ENCODE peak calls at places on chromosome 7, in six cellular contexts. V is prostate gland; Y is astrocyte; L is CD8-positive, alpha-beta T cell; M is ovary; Q is fibroblast of lung. A is an unnamed sample.

GRCh38 chr7:145534301-145534700 is 582.3 kb upstream of the CNTNAP2 start:
- DNase-seq in V (no peak), Y (no peak), L (no peak), M (no peak), Q (no peak), A (no peak)

GRCh38 chr7:90816511-90817142 is 220.5 kb downstream of the CDK14 start:
- DNase-seq in V (peak; percentile 7), Y (peak; percentile 100), L (no peak), M (no peak), Q (peak; percentile 100), A (no peak)

GRCh38 chr7:37067961-37068536 is 343.8 kb upstream of the AOAH start:
- DNase-seq in V (no peak), Y (no peak), L (no peak), M (no peak), Q (no peak), A (no peak)

GRCh38 chr7:105496501-105496900 is 25.6 kb downstream of the PUS7 start:
- DNase-seq in V (no peak), Y (peak; percentile 81), L (no peak), M (no peak), Q (peak; percentile 87), A (no peak)

GRCh38 chr7:94449151-94449725 is 54.5 kb downstream of the COL1A2 start:
- DNase-seq in V (no peak), Y (no peak), L (no peak), M (no peak), Q (peak; percentile 33), A (no peak)

GRCh38 chr7:70505886-70506285 is 626.1 kb upstream of the GALNT17 start:
- DNase-seq in V (no peak), Y (no peak), L (no peak), M (no peak), Q (no peak), A (no peak)

GRCh38 chr7:107622937-107623336 is 37.7 kb upstream of the SLC26A4 start:
- DNase-seq in V (no peak), Y (no peak), L (no peak), M (no peak), Q (no peak), A (no peak)

GRCh38 chr7:141975806-141976523 is 2.4 kb upstream of the TAS2R38 start:
- DNase-seq in V (peak; percentile 41), Y (peak; percentile 6), L (peak; percentile 68), M (no peak), Q (peak; percentile 36), A (peak; percentile 68)

GRCh38 chr7:121369462-121369861 is 26.6 kb downstream of the FAM3C start:
- DNase-seq in V (no peak), Y (peak; percentile 41), L (no peak), M (no peak), Q (peak; percentile 45), A (no peak)

GRCh38 chr7:1454471-1455065 is 4.7 kb downstream of the MICALL2 start:
- DNase-seq in V (no peak), Y (no peak), L (no peak), M (no peak), Q (no peak), A (no peak)

GRCh38 chr7:154503962-154504550 is 451.9 kb downstream of the DPP6 start:
- DNase-seq in V (no peak), Y (peak; percentile 10), L (no peak), M (no peak), Q (peak; percentile 26), A (peak; percentile 13)

GRCh38 chr7:6128205-6128604 is 97.0 kb downstream of the ANKRD61 start:
- DNase-seq in V (no peak), Y (peak; percentile 56), L (no peak), M (no peak), Q (peak; percentile 64), A (no peak)

GRCh38 chr7:37942934-37943610 is 22.6 kb downstream of the EPDR1 start:
- DNase-seq in V (no peak), Y (peak; percentile 62), L (no peak), M (peak; percentile 90), Q (peak; percentile 69), A (no peak)

GRCh38 chr7:56092789-56093531 is at the start of gene PHKG1:
- DNase-seq in V (peak; percentile 71), Y (peak; percentile 72), L (no peak), M (peak; percentile 79), Q (peak; percentile 80), A (no peak)

GRCh38 chr7:44738031-44738730 is 10.5 kb upstream of the ZMIZ2 start:
- DNase-seq in V (no peak), Y (no peak), L (no peak), M (no peak), Q (no peak), A (no peak)

DNA sequence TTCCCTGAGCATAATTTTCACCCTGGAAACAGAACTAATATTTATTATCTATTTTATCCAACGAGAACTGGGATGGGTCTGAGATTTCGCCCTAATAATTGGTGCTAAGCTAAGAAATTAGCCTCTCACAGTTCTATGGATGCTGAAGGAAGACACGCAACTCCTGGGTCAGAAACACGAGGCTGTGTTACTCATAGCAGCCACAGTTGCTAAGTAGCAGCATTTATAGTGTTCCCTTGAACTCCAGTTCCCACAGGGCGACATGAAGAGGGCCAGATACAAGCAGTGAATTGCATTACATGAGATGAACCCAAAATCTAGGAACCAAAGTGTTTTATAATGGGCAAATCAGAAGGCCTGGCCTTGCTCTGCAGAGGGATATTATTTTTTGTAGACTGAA is 109.8 kb upstream of the AGR3 start:
- DNase-seq in V (no peak), Y (no peak), L (no peak), M (no peak), Q (no peak), A (no peak)
- H3K4me3 ChIP-seq in V (no peak overlapping the region), Y (no peak overlapping the region), L (no peak overlapping the region), M (no peak overlapping the region), Q (no peak overlapping the region), A (no peak overlapping the region)

GRCh38 chr7:99380032-99380822 is 5.7 kb downstream of the ARPC1B start:
- DNase-seq in V (no peak), Y (no peak), L (peak; percentile 38), M (no peak), Q (peak; percentile 39), A (no peak)

GRCh38 chr7:99381664-99382075 is 7.1 kb downstream of the ARPC1B start:
- DNase-seq in V (no peak), Y (no peak), L (no peak), M (no peak), Q (no peak), A (no peak)

GRCh38 chr7:99383203-99383602 is 8.7 kb downstream of the ARPC1B start:
- DNase-seq in V (no peak), Y (no peak), L (no peak), M (no peak), Q (no peak), A (no peak)

GRCh38 chr7:99379043-99379577 is 4.6 kb downstream of the ARPC1B start:
- DNase-seq in V (no peak), Y (peak; percentile 84), L (peak; percentile 51), M (peak; percentile 78), Q (peak; percentile 87), A (no peak)

GRCh38 chr7:99380823-99381663 is 6.5 kb downstream of the ARPC1B start:
- DNase-seq in V (no peak), Y (no peak), L (peak; percentile 89), M (no peak), Q (no peak), A (no peak)
- H3K4me1 ChIP-seq in V (no peaks in the 10 kb centered on the region), Y (peaks cover 21% of the 10 kb centered on the region), L (peaks cover 76% of the 10 kb centered on the region), M (peaks cover 6% of the 10 kb centered on the region), Q (peaks cover 19% of the 10 kb centered on the region), A (peaks cover 3% of the 10 kb centered on the region)

DNA sequence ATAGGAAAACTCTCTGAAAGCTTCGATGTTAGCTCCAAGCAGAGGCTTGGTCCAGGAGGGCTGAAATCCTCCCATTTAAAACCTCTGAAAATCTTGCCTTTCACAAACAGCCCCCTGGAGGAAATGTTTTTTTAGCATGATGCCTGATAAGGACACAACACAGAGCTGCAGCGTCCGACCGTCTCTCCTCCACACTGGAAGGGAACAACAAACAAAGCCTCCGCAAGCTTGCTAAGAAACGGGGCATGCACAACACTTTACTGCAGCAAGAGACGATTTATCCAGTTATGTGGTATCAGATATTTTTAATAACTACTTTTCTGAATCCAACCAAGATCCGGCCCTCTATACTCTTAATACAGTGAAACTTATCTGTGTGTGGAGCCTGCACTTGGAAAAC is 182.3 kb downstream of the PTPRN2 start:
- DNase-seq in V (no peak), Y (no peak), L (no peak), M (no peak), Q (no peak), A (no peak)
- H3K9me3 ChIP-seq in V (no peaks in the 10 kb centered on the region), Y (no peaks in the 10 kb centered on the region), L (no peaks in the 10 kb centered on the region), M (no peaks in the 10 kb centered on the region), Q (no peaks in the 10 kb centered on the region), A (peaks cover 37% of the 10 kb centered on the region)

GRCh38 chr7:11437987-11438386 is 394.0 kb downstream of the THSD7A start:
- DNase-seq in V (no peak), Y (peak; percentile 30), L (no peak), M (no peak), Q (peak; percentile 53), A (no peak)
- H3K4me3 ChIP-seq in V (no peak overlapping the region), Y (no peak overlapping the region), L (no peak overlapping the region), M (no peak overlapping the region), Q (no peak overlapping the region), A (no peak overlapping the region)

GRCh38 chr7:21041252-21041651 is 254.6 kb upstream of the SP8 start:
- DNase-seq in V (no peak), Y (no peak), L (no peak), M (no peak), Q (no peak), A (no peak)
- H3K4me1 ChIP-seq in V (no peaks in the 10 kb centered on the region), Y (no peaks in the 10 kb centered on the region), L (no peaks in the 10 kb centered on the region), M (no peaks in the 10 kb centered on the region), Q (no peaks in the 10 kb centered on the region), A (no peaks in the 10 kb centered on the region)

DNA sequence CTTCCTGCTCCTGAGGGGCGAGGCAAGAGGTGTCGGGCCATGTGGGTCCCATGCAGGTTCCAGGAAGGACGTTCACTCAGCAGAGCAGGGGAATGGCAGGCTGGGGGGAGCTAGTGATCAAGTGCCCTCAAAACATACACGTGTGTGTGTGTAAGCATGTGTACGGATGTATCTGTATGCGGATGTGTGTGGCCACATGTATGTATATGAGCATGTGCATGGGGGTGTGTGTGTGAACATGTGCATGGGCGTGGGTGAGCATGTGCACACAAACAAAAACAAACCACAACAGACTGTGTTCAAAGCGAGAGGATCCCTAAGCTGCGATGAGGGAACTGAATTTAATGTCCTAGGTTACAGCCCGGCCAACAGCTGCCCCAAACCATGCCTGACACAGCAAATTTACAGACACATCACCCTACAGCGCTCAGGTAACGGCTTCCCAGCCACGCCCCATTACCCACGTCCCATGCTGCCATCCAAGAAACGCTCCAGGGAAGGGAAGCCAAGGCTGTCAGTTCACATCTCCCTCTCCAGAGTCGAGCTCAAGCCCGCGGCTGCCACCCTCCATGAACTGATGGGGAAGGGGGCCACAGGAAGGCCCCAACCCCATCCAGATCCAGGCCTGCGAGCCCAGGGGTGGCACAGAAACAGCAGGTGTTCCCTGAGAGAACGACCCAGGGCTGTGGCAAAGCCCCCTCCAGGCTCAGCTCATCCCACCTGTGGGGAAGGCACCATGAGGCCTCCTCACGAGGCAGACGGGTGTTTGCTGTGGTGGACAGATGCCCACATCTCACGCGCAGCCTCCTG is 56.6 kb downstream of the PTPRN2 start:
- DNase-seq in V (no peak), Y (no peak), L (no peak), M (no peak), Q (no peak), A (no peak)
- H3K9me3 ChIP-seq in V (no peaks in the 10 kb centered on the region), Y (peaks cover 9% of the 10 kb centered on the region), L (no peaks in the 10 kb centered on the region), M (no peaks in the 10 kb centered on the region), Q (no peaks in the 10 kb centered on the region), A (peaks cover 30% of the 10 kb centered on the region)

DNA sequence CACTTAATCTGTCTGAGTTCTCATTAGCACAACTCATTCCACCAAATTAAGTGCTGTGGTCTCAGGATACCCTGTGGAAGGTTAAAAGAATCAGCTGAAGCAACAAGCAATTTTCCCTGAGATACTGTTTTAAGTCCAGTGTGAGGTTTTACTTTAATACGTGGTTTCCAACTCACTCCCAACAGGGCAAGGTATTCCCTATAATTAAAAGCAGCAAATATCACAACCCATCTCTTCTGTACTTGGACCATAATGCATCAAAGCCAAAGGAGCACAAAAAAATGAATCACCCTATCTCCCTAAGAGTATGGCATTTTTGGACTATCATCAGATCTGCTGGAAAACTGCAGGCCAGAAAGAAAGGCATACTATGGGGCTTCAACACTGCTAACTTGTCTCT is 4.9 kb downstream of the CADPS2 start:
- DNase-seq in V (no peak), Y (no peak), L (no peak), M (no peak), Q (no peak), A (no peak)
- H3K4me3 ChIP-seq in V (no peak overlapping the region), Y (no peak overlapping the region), L (no peak overlapping the region), M (no peak overlapping the region), Q (no peak overlapping the region), A (no peak overlapping the region)